ENCODE peak calls at places on chromosomes 16 and 17, in four cellular contexts. H is fibroblast of mammary gland, F is suprapubic skin, U is upper lobe of left lung. B is an unnamed sample.

GRCh38 chr17:39605492-39606433 is 2.0 kb downstream of the NEUROD2 start:
- DNase-seq in H (peak), F (peak), U (peak), B (no peak)

GRCh38 chr17:64632606-64633005 is 29.5 kb downstream of the SMURF2 start:
- DNase-seq in H (peak), F (no peak), U (no peak), B (peak)

GRCh38 chr17:47239663-47240374 is 13.8 kb upstream of the ITGB3 start:
- DNase-seq in H (peak), F (peak), U (peak), B (peak)

GRCh38 chr16:51201604-51202003 is 50.5 kb upstream of the SALL1 start:
- DNase-seq in H (no peak), F (no peak), U (no peak), B (no peak)

GRCh38 chr17:34163681-34164080 is 91.4 kb upstream of the CCL2 start:
- DNase-seq in H (peak), F (no peak), U (no peak), B (peak)

GRCh38 chr16:75029854-75030253 is 31.0 kb downstream of the ZNRF1 start:
- DNase-seq in H (peak), F (no peak), U (no peak), B (peak)

GRCh38 chr17:35540589-35541404 is 3.3 kb upstream of the SLFN12L start:
- DNase-seq in H (peak), F (no peak), U (no peak), B (peak)

GRCh38 chr16:70656065-70656711 is 9.8 kb downstream of the IL34 start:
- DNase-seq in H (no peak), F (no peak), U (no peak), B (no peak)

GRCh38 chr16:5077304-5077703 is 5.7 kb downstream of the ALG1 start:
- DNase-seq in H (no peak), F (no peak), U (no peak), B (no peak)

GRCh38 chr17:35743911-35744328 is 9.1 kb downstream of the GAS2L2 start:
- DNase-seq in H (peak), F (peak), U (no peak), B (peak)

GRCh38 chr16:69483611-69484010 is 59.2 kb downstream of the CYB5B start:
- DNase-seq in H (no peak), F (no peak), U (no peak), B (no peak)

GRCh38 chr17:31216053-31216751 is 80.8 kb downstream of the OMG start:
- DNase-seq in H (peak), F (no peak), U (no peak), B (peak)

GRCh38 chr17:40038882-40039513 is 15.2 kb downstream of the MED24 start:
- DNase-seq in H (peak), F (peak), U (no peak), B (peak)

GRCh38 chr16:57843400-57843799 is 41.1 kb upstream of the KIFC3 start:
- DNase-seq in H (no peak), F (no peak), U (no peak), B (no peak)

GRCh38 chr16:14337303-14338191 is 266.4 kb downstream of the MRTFB start:
- DNase-seq in H (peak), F (no peak), U (no peak), B (peak)

GRCh38 chr16:89615596-89616090 is 2.2 kb downstream of the DPEP1 start:
- DNase-seq in H (no peak), F (no peak), U (no peak), B (no peak)

GRCh38 chr16:15777533-15778203 is 79.2 kb downstream of the MYH11 start:
- DNase-seq in H (peak), F (no peak), U (no peak), B (peak)

GRCh38 chr16:81445143-81445922 is 725 bp downstream of the CMIP start:
- DNase-seq in H (no peak), F (no peak), U (peak), B (no peak)

GRCh38 chr17:10798332-10798749 is 5.6 kb downstream of the TMEM238L start:
- DNase-seq in H (no peak), F (peak), U (no peak), B (no peak)

GRCh38 chr17:79144090-79144610 is 69.5 kb downstream of the ENGASE start:
- DNase-seq in H (no peak), F (no peak), U (peak), B (no peak)

GRCh38 chr17:49993423-49994037 is 1.5 kb downstream of the DLX3 start:
- DNase-seq in H (no peak), F (no peak), U (peak), B (no peak)

GRCh38 chr17:7440823-7441174 is 1.5 kb downstream of the FGF11 start:
- DNase-seq in H (peak), F (no peak), U (peak), B (no peak)

GRCh38 chr16:27718767-27719445 is 169.0 kb downstream of the KATNIP start:
- DNase-seq in H (no peak), F (no peak), U (no peak), B (no peak)

GRCh38 chr17:63547083-63547523 is 3.2 kb upstream of the DCAF7 start:
- DNase-seq in H (no peak), F (no peak), U (no peak), B (no peak)

GRCh38 chr17:63704836-63705235 is 4.9 kb upstream of the LIMD2 start:
- DNase-seq in H (no peak), F (no peak), U (peak), B (no peak)

GRCh38 chr16:67877064-67877463 is 4.2 kb downstream of the EDC4 start:
- DNase-seq in H (no peak), F (no peak), U (no peak), B (no peak)

GRCh38 chr17:28402224-28402630 is 3.8 kb downstream of the SLC46A1 start:
- DNase-seq in H (no peak), F (no peak), U (no peak), B (no peak)

GRCh38 chr17:44376124-44376523 is 12.5 kb upstream of the FAM171A2 start:
- DNase-seq in H (peak), F (no peak), U (peak), B (no peak)

GRCh38 chr17:75383842-75384195 is 21.7 kb downstream of the GRB2 start:
- DNase-seq in H (no peak), F (no peak), U (no peak), B (no peak)

GRCh38 chr17:29613371-29613837 is 9.3 kb downstream of the CORO6 start:
- DNase-seq in H (peak), F (peak), U (peak), B (peak)

GRCh38 chr17:62219500-62219899 is 154.4 kb upstream of the MED13 start:
- DNase-seq in H (no peak), F (no peak), U (no peak), B (no peak)

GRCh38 chr17:44219126-44219635 is 294 bp downstream of the UBTF start:
- DNase-seq in H (peak), F (peak), U (no peak), B (peak)

GRCh38 chr16:15682105-15682570 is 32.1 kb downstream of the NDE1 start:
- DNase-seq in H (peak), F (no peak), U (no peak), B (peak)

GRCh38 chr17:50209472-50210248 is 8.2 kb upstream of the COL1A1 start:
- DNase-seq in H (peak), F (peak), U (peak), B (peak)

GRCh38 chr16:69553332-69553731 is 12.4 kb upstream of the NFAT5 start:
- DNase-seq in H (no peak), F (no peak), U (no peak), B (no peak)

DNA sequence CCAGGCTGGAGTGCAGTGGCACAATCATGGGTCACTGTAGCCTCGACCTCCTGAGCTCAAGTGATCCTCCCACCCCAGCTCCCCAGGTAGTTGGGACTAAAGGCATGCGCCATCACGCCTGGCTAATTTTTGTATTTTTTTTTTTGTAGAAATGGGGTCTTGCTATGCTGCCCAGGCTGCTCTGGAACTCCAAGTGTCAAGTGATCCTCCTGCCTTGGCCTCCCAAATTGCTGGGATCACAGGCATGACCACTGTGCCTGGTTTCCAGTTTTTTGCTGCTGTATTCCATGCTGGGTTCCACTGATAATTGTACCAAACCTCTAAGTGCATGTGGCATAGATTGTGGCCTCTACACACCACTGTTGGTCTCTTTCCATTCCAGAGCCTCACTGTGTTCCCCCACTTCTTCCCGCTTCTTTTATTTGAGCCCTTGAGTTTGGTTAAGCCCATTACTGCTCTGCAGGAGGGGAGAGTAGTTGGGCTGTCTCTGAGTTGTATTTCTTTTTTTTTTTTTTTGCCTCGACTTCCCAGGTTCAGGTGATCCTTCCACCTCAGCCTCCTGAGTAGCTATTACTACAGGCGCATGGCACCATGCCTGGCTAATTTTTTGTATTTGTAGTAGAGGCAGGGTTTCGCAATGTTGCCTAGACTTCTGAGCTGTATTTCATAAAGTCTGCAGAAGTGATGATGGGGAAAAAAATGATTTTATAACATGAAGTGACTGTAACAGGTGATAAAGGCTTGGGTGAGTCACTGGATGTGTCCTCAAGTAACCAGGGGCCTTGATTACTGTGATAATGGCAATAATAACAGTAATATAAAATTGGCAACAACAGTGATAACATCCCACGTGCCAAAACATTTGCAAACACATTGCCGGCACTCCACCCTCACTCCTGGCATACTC is 30.0 kb downstream of the EEF2K start:
- DNase-seq in H (peak), F (no peak), U (no peak), B (peak)
- H3K4me3 ChIP-seq in H (no peak), F (no peak), U (no peak), B (no peak)

GRCh38 chr17:57954421-57955182 is 610 bp downstream of the CUEDC1 start:
- DNase-seq in H (peak), F (peak), U (peak), B (peak)
- H3K4me3 ChIP-seq in H (peak), F (peak), U (peak), B (peak)

GRCh38 chr16:12170103-12171025 is 193.8 kb downstream of the SNX29 start:
- DNase-seq in H (peak), F (no peak), U (no peak), B (peak)

GRCh38 chr16:12163970-12164369 is 187.4 kb downstream of the SNX29 start:
- DNase-seq in H (no peak), F (no peak), U (no peak), B (no peak)

GRCh38 chr16:12162586-12162985 is 186.1 kb downstream of the SNX29 start:
- DNase-seq in H (no peak), F (no peak), U (peak), B (no peak)

GRCh38 chr16:12168054-12169018 is 191.8 kb downstream of the SNX29 start:
- DNase-seq in H (no peak), F (no peak), U (no peak), B (no peak)

DNA sequence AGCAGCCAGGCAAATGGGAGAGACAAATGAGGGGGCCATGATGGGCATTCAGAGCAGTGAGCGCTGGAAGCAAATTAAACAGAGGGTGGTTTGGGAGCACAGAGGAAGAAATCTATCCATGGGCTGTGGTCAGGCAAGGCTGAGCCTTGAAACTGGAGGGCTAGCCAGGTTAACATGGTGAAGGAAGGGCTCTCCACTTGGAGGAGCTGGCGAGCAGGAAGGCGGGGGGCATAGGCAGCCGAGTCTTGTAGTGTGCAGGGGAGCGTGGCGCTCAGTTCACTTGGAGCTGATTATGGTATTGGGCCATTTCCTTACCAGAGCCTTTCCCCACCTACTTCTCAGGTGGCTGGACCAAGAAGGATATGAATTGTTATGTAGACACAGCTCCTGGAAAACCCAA is 189.7 kb downstream of the SNX29 start:
- DNase-seq in H (no peak), F (no peak), U (no peak), B (no peak)
- H3K4me3 ChIP-seq in H (no peak), F (no peak), U (no peak), B (no peak)

GRCh38 chr16:19599968-19600716 is 44.6 kb downstream of the VPS35L start:
- DNase-seq in H (no peak), F (no peak), U (no peak), B (no peak)

GRCh38 chr16:19589771-19590302 is 34.3 kb downstream of the VPS35L start:
- DNase-seq in H (peak), F (no peak), U (no peak), B (peak)

GRCh38 chr16:19598805-19599204 is 43.3 kb downstream of the VPS35L start:
- DNase-seq in H (no peak), F (no peak), U (no peak), B (no peak)

GRCh38 chr16:19595043-19595767 is 39.7 kb downstream of the VPS35L start:
- DNase-seq in H (peak), F (no peak), U (peak), B (peak)
- H3K4me3 ChIP-seq in H (no peak), F (no peak), U (no peak), B (no peak)

GRCh38 chr16:2520097-2520783 is at the start of gene AMDHD2:
- DNase-seq in H (peak), F (peak), U (peak), B (peak)

GRCh38 chr16:2519711-2520080 is 475 bp upstream of the AMDHD2 start:
- DNase-seq in H (no peak), F (no peak), U (peak), B (no peak)

GRCh38 chr16:2520784-2521577 is 810 bp downstream of the AMDHD2 start:
- DNase-seq in H (peak), F (peak), U (peak), B (no peak)

GRCh38 chr16:2517954-2518605 is 2.1 kb upstream of the AMDHD2 start:
- DNase-seq in H (no peak), F (no peak), U (peak), B (no peak)

DNA sequence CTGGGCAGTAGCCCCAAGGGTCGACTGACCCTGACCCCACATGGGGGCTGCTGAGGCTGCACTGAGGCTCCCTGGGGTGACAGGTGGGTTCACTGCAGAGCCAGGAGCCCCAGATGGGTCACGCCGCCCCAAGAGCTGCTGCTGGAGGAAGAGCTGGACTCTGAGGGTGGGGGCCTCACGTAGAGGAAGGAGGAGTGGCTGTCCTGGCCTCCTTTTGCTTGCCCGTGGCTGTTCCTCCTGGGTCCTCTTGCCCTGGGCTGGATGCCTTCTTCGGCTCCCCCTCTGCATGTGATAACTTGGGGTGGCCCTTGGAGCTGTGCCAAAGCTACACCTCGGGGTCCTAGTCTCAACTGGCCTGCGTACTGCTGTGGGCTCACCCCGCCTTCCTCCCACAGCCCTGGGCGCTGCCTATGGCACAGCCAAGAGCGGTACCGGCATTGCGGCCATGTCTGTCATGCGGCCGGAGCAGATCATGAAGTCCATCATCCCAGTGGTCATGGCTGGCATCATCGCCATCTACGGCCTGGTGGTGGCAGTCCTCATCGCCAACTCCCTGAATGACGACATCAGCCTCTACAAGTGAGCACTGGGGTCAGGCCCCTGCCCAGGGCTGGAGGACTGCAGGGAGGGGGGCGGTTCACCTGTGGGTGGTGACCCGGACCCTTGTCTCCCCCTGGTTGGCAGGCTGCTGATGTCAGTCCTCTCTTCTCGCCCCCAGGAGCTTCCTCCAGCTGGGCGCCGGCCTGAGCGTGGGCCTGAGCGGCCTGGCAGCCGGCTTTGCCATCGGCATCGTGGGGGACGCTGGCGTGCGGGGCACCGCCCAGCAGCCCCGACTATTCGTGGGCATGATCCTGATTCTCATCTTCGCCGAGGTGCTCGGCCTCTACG is 1.1 kb upstream of the AMDHD2 start:
- DNase-seq in H (no peak), F (peak), U (peak), B (no peak)
- H3K4me3 ChIP-seq in H (no peak), F (peak), U (peak), B (no peak)